ENCODE peak calls at places on chromosomes 11 and 22, in ten cellular contexts. F, K, Z, T, Q, J, X, N, L and D are unnamed samples.

GRCh38 chr11:59112494-59112893 is 5.5 kb downstream of the FAM111B start:
- DNase-seq in T (no peak), X (no peak), N (no peak), K (no peak), F (no peak), J (no peak), L (no peak), Q (no peak), Z (no peak), D (no peak)

GRCh38 chr11:8207080-8208000 is 38.5 kb upstream of the RIC3 start:
- DNase-seq in K (no peak), L (no peak), F (no peak), J (no peak), N (no peak), T (no peak), Z (no peak), X (no peak), Q (no peak), D (no peak)

GRCh38 chr11:32312865-32313403 is 122.4 kb downstream of the WT1 start:
- DNase-seq in N (peak; percentile 30), K (peak; percentile 17), L (peak; percentile 67), X (no peak), F (no peak), Z (peak; percentile 63), Q (peak; percentile 26), J (peak; percentile 3), T (peak; percentile 42), D (no peak)

GRCh38 chr11:64762277-64762915 is 2.6 kb upstream of the PYGM start:
- DNase-seq in J (no peak), F (peak; percentile 73), K (no peak), Q (no peak), Z (no peak), L (no peak), N (no peak), T (no peak), X (peak; percentile 61), D (peak; percentile 42)

GRCh38 chr11:61698173-61698965 is 18.2 kb downstream of the DAGLA start:
- DNase-seq in N (peak; percentile 41), K (no peak), T (no peak), Q (no peak), J (no peak), Z (no peak), X (no peak), F (no peak), L (no peak), D (peak; percentile 16)

GRCh38 chr11:104106136-104106754 is 57.7 kb downstream of the PDGFD start:
- DNase-seq in L (no peak), T (no peak), N (no peak), F (no peak), X (no peak), J (no peak), Z (no peak), Q (no peak), K (no peak), D (no peak)

GRCh38 chr22:24417200-24417599 is 10.2 kb upstream of the ADORA2A start:
- DNase-seq in L (no peak), J (no peak), X (peak; percentile 23), T (no peak), K (no peak), N (no peak), Q (no peak), Z (no peak), F (no peak), D (peak; percentile 19)

GRCh38 chr11:12803086-12803826 is 129.0 kb downstream of the TEAD1 start:
- DNase-seq in L (no peak), Z (no peak), T (peak; percentile 19), F (no peak), K (no peak), X (no peak), J (no peak), N (no peak), Q (no peak), D (no peak)

GRCh38 chr11:11461473-11461872 is 108.4 kb upstream of the CSNK2A3 start:
- DNase-seq in N (no peak), J (no peak), F (no peak), Z (no peak), T (no peak), X (peak; percentile 74), K (no peak), Q (no peak), L (peak; percentile 55), D (no peak)
- H3K4me3 ChIP-seq in N (no peak overlapping the region), J (no peak overlapping the region), F (no peak overlapping the region), Z (no peak overlapping the region), T (no peak overlapping the region), X (no peak overlapping the region), K (no peak overlapping the region), Q (no peak overlapping the region), L (no peak overlapping the region), D (no peak overlapping the region)

GRCh38 chr22:47739216-47739615 is 976.8 kb downstream of the TBC1D22A start:
- DNase-seq in Z (no peak), F (no peak), K (no peak), N (no peak), Q (no peak), L (no peak), T (no peak), X (no peak), J (no peak), D (no peak)

GRCh38 chr22:47739616-47740015 is 977.2 kb downstream of the TBC1D22A start:
- DNase-seq in N (no peak), X (no peak), J (no peak), T (no peak), Z (no peak), K (no peak), Q (no peak), L (no peak), F (no peak), D (no peak)

GRCh38 chr22:47736166-47737034 is 974.0 kb downstream of the TBC1D22A start:
- DNase-seq in J (no peak), Z (no peak), F (no peak), X (no peak), N (no peak), K (no peak), L (no peak), Q (peak; percentile 40), T (no peak), D (no peak)

GRCh38 chr22:47738472-47739013 is 976.1 kb downstream of the TBC1D22A start:
- DNase-seq in F (no peak), X (no peak), T (no peak), L (no peak), K (no peak), N (no peak), Q (no peak), Z (no peak), J (no peak), D (no peak)

DNA sequence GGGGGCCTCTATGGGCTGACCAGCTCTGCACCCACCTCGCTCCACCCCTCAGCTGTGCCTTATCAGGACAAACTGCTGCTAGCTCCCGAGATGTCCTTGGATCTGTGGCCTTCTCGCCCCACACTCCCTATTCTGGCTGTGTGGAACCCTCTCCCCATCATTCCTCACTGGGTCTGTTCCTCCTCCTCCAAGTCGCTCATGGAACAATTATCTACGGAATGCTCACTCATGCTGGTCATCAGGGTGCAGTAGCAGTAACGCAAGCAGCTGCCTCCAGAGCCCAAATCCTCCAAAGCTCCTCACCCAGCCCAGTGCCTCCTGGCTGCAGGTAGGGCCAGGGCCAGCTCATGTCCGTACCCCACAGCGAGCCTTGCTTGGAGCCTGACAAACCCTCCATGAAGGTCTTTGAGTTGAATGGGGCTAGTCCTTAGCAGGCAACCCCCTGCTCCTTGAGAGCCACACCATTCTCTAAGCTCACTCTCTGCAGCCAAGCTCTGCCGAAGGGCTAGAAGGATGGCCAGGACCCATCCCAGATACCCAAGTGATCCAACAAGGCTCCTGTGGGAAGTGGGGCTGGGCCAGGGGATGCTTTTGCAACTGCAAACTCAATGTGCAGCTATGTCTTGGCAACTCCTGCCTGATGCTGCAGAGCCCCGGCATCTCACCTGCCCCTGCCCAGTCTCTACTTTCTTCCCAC is 977.8 kb downstream of the TBC1D22A start:
- DNase-seq in K (no peak), J (no peak), Z (no peak), X (no peak), F (no peak), L (no peak), T (no peak), N (no peak), Q (no peak), D (no peak)
- H3K9me3 ChIP-seq in K (no peaks in the 10 kb centered on the region), J (no peaks in the 10 kb centered on the region), Z (no peaks in the 10 kb centered on the region), X (no peaks in the 10 kb centered on the region), F (no peaks in the 10 kb centered on the region), L (no peaks in the 10 kb centered on the region), T (no peaks in the 10 kb centered on the region), N (no peaks in the 10 kb centered on the region), Q (no peaks in the 10 kb centered on the region), D (no peaks in the 10 kb centered on the region)

GRCh38 chr11:116472661-116473060 is 300.1 kb downstream of the BUD13 start:
- DNase-seq in L (no peak), Z (no peak), K (no peak), F (no peak), J (no peak), N (no peak), X (no peak), T (no peak), Q (no peak), D (no peak)

GRCh38 chr11:116465056-116465455 is 307.7 kb downstream of the BUD13 start:
- DNase-seq in K (peak; percentile 66), X (no peak), T (no peak), Q (no peak), N (no peak), F (no peak), L (no peak), Z (no peak), J (no peak), D (no peak)

GRCh38 chr11:116466231-116466630 is 306.6 kb downstream of the BUD13 start:
- DNase-seq in K (no peak), T (no peak), Z (no peak), X (no peak), N (no peak), F (no peak), Q (no peak), J (no peak), L (no peak), D (no peak)

GRCh38 chr11:116471608-116472007 is 301.2 kb downstream of the BUD13 start:
- DNase-seq in X (no peak), N (no peak), T (no peak), K (no peak), F (no peak), J (no peak), Q (peak; percentile 26), L (no peak), Z (no peak), D (no peak)

GRCh38 chr11:116467809-116468208 is 305.0 kb downstream of the BUD13 start:
- DNase-seq in T (no peak), N (no peak), X (no peak), F (no peak), L (no peak), J (no peak), K (no peak), Z (no peak), Q (no peak), D (no peak)
- H3K4me3 ChIP-seq in T (no peak overlapping the region), N (no peak overlapping the region), X (no peak overlapping the region), F (no peak overlapping the region), L (no peak overlapping the region), J (no peak overlapping the region), K (no peak overlapping the region), Z (no peak overlapping the region), Q (no peak overlapping the region), D (no peak overlapping the region)

GRCh38 chr22:49007013-49007653 is 820.5 kb downstream of the BRD1 start:
- DNase-seq in N (no peak), Z (no peak), L (no peak), J (no peak), X (peak; percentile 26), K (no peak), T (no peak), F (peak; percentile 69), Q (no peak), D (no peak)

GRCh38 chr22:49004484-49005399 is 822.9 kb downstream of the BRD1 start:
- DNase-seq in L (no peak), X (peak; percentile 22), J (no peak), F (peak; percentile 65), Z (no peak), T (no peak), K (no peak), N (no peak), Q (no peak), D (no peak)

GRCh38 chr22:49006207-49007012 is 821.3 kb downstream of the BRD1 start:
- DNase-seq in X (no peak), K (no peak), L (no peak), J (no peak), Z (no peak), T (no peak), Q (no peak), N (no peak), F (peak; percentile 57), D (no peak)

GRCh38 chr22:49008682-49009235 is 818.9 kb downstream of the BRD1 start:
- DNase-seq in T (no peak), Q (no peak), N (no peak), K (no peak), L (no peak), Z (no peak), F (peak; percentile 48), J (no peak), X (peak; percentile 32), D (no peak)

GRCh38 chr22:49005557-49005956 is 822.1 kb downstream of the BRD1 start:
- DNase-seq in X (peak; percentile 29), F (peak; percentile 31), K (no peak), J (no peak), T (no peak), Q (no peak), L (no peak), N (no peak), Z (no peak), D (no peak)
- H3K9me3 ChIP-seq in X (peaks cover 8% of the 10 kb centered on the region), F (no peaks in the 10 kb centered on the region), K (no peaks in the 10 kb centered on the region), J (no peaks in the 10 kb centered on the region), T (no peaks in the 10 kb centered on the region), Q (peaks cover 11% of the 10 kb centered on the region), L (no peaks in the 10 kb centered on the region), N (no peaks in the 10 kb centered on the region), Z (no peaks in the 10 kb centered on the region), D (no peaks in the 10 kb centered on the region)